ENCODE peak calls at places on chromosomes 3 and 15, in ten cellular contexts. Q is activated naive CD4-positive, alpha-beta T cell treated with anti-CD3 and anti-CD28 coated beads, Interleukin-2, amount 10 ng/mL, durations not matched to agents 7 days and 5 days; J is activated CD8-positive, alpha-beta T cell treated with anti-CD3 and anti-CD28 coated beads, Interleukin-2, amount 10 ng/mL, durations not matched to agents 7 days and 5 days; F is Calu3; N is mesothelial cell of epicardium; T is activated T-cell treated with anti-CD3 and anti-CD28 coated beads, Interleukin-2, amount 50 U/mL, for 72 hours; V is KBM-7; S is B cell; G is choroid plexus epithelial cell; K is cardiac fibroblast. E is an unnamed sample.

GRCh38 chr3:49805884-49806701 is 3.0 kb downstream of the INKA1 start:
- DNase-seq in Q (peak), J (peak), F (no peak), N (peak), T (peak), V (peak), S (no peak), G (peak), K (peak), E (no peak)

GRCh38 chr3:144112437-144112836 is 140.8 kb downstream of the DIPK2A start:
- DNase-seq in Q (no peak), J (no peak), F (no peak), N (no peak), T (no peak), V (no peak), S (no peak), G (no peak), K (no peak), E (no peak)

GRCh38 chr15:40486066-40486770 is 15.4 kb downstream of the CHST14 start:
- DNase-seq in Q (no peak), J (no peak), F (no peak), N (no peak), T (no peak), V (no peak), S (no peak), G (no peak), K (no peak), E (no peak)

GRCh38 chr3:53056442-53056841 is 10.6 kb upstream of the SFMBT1 start:
- DNase-seq in Q (no peak), J (no peak), F (peak), N (no peak), T (no peak), V (peak), S (no peak), G (peak), K (peak), E (no peak)

GRCh38 chr3:45599984-45600650 is 5.6 kb downstream of the LIMD1 start:
- DNase-seq in Q (no peak), J (no peak), F (peak), N (no peak), T (no peak), V (no peak), S (no peak), G (no peak), K (no peak), E (no peak)

GRCh38 chr3:171248426-171249115 is 211.6 kb downstream of the TNIK start:
- DNase-seq in Q (no peak), J (no peak), F (no peak), N (no peak), T (peak), V (no peak), S (no peak), G (no peak), K (no peak), E (no peak)

GRCh38 chr3:77147836-77148578 is 108.1 kb downstream of the ROBO2 start:
- DNase-seq in Q (no peak), J (no peak), F (no peak), N (no peak), T (no peak), V (no peak), S (no peak), G (peak), K (no peak), E (no peak)

GRCh38 chr3:57179580-57180410 is 14.6 kb upstream of the IL17RD start:
- DNase-seq in Q (no peak), J (no peak), F (no peak), N (no peak), T (no peak), V (peak), S (no peak), G (peak), K (peak), E (no peak)

GRCh38 chr3:12798559-12799179 is 2.2 kb downstream of the CAND2 start:
- DNase-seq in Q (no peak), J (no peak), F (no peak), N (no peak), T (no peak), V (no peak), S (no peak), G (no peak), K (no peak), E (no peak)

GRCh38 chr3:39275052-39275451 is 4.8 kb downstream of the CX3CR1 start:
- DNase-seq in Q (no peak), J (no peak), F (no peak), N (no peak), T (no peak), V (no peak), S (no peak), G (peak), K (no peak), E (no peak)

GRCh38 chr3:139127101-139127500 is 82.4 kb upstream of the PRR23C start:
- DNase-seq in Q (no peak), J (no peak), F (no peak), N (no peak), T (no peak), V (no peak), S (no peak), G (peak), K (peak), E (no peak)

GRCh38 chr3:188772886-188773285 is 398.9 kb upstream of the TPRG1 start:
- DNase-seq in Q (no peak), J (no peak), F (no peak), N (no peak), T (no peak), V (no peak), S (no peak), G (peak), K (peak), E (no peak)

GRCh38 chr15:61511089-61511488 is 282.0 kb upstream of the RORA start:
- DNase-seq in Q (no peak), J (no peak), F (no peak), N (no peak), T (no peak), V (no peak), S (no peak), G (no peak), K (no peak), E (no peak)

GRCh38 chr15:87741350-87741749 is 515.2 kb downstream of the NTRK3 start:
- DNase-seq in Q (no peak), J (no peak), F (no peak), N (no peak), T (no peak), V (no peak), S (no peak), G (no peak), K (no peak), E (no peak)

GRCh38 chr3:172129534-172129867 is 90.1 kb downstream of the FNDC3B start:
- DNase-seq in Q (no peak), J (no peak), F (no peak), N (no peak), T (no peak), V (no peak), S (no peak), G (no peak), K (no peak), E (no peak)

GRCh38 chr3:133479895-133480669 is 80.2 kb downstream of the BFSP2 start:
- DNase-seq in Q (no peak), J (no peak), F (peak), N (no peak), T (no peak), V (no peak), S (no peak), G (no peak), K (no peak), E (peak)